ENCODE peak calls at places on chromosomes 13 and 19, in eight cellular contexts. Z is H1; G is heart right ventricle; C is HAP-1; S is testis; P is right atrium auricular region; R is WERI-Rb-1; K is CD8-positive, alpha-beta T cell. N is an unnamed sample. For H3K9me3, the result is how much of the 10 kb centered on the place peaks cover.

GRCh38 chr19:30659638-30660037 is 287.5 kb downstream of the ZNF536 start:
- DNase-seq in P (no peak), G (no peak), S (no peak), R (no peak), C (no peak), Z (no peak), K (no peak), N (no peak)

GRCh38 chr19:34393629-34394028 is 10.6 kb upstream of the PDCD2L start:
- DNase-seq in R (no peak), Z (no peak), G (no peak), S (no peak), K (no peak), P (no peak), C (no peak), N (no peak)

GRCh38 chr13:37617162-37617561 is 18.6 kb upstream of the POSTN start:
- DNase-seq in C (no peak), S (no peak), K (no peak), R (no peak), P (no peak), G (no peak), Z (no peak), N (no peak)

GRCh38 chr19:40466219-40467006 is at the start of gene SPTBN4:
- DNase-seq in G (peak), S (peak), P (no peak), R (no peak), C (no peak), K (peak), Z (no peak), N (peak)

GRCh38 chr13:114151565-114152284 is 19.3 kb upstream of the RASA3 start:
- DNase-seq in G (no peak), Z (no peak), K (peak), P (no peak), C (no peak), R (no peak), S (no peak), N (no peak)

GRCh38 chr19:16062789-16063188 is 13.5 kb upstream of the TPM4 start:
- DNase-seq in K (peak), P (no peak), R (peak), C (no peak), S (peak), G (peak), Z (no peak), N (peak)

GRCh38 chr13:111177803-111178389 is 62.8 kb downstream of the ARHGEF7 start:
- DNase-seq in G (no peak), K (no peak), S (no peak), Z (no peak), C (no peak), P (no peak), R (no peak), N (no peak)

GRCh38 chr13:113046883-113047244 is 58.7 kb upstream of the F7 start:
- DNase-seq in R (no peak), P (no peak), S (no peak), K (no peak), G (no peak), C (no peak), Z (no peak), N (no peak)

GRCh38 chr13:54241719-54242118 is 1213.1 kb downstream of the OLFM4 start:
- DNase-seq in R (no peak), K (no peak), G (no peak), C (no peak), P (no peak), Z (no peak), S (no peak), N (no peak)

GRCh38 chr19:3632739-3633558 is 6.4 kb upstream of the CACTIN start:
- DNase-seq in S (peak), G (no peak), K (no peak), P (no peak), Z (no peak), C (no peak), R (no peak), N (no peak)

GRCh38 chr19:5369962-5370367 is 29.4 kb upstream of the PTPRS start:
- DNase-seq in K (peak), G (no peak), S (peak), R (peak), C (no peak), Z (peak), P (no peak), N (peak)

GRCh38 chr13:54536112-54536511 is 1507.5 kb downstream of the OLFM4 start:
- DNase-seq in C (peak), K (no peak), G (peak), P (no peak), R (no peak), S (no peak), Z (no peak), N (no peak)

GRCh38 chr13:106210327-106210726 is 325.1 kb downstream of the EFNB2 start:
- DNase-seq in Z (no peak), S (no peak), R (no peak), K (no peak), P (no peak), C (no peak), G (no peak), N (no peak)

GRCh38 chr19:10289836-10290438 is at the start of gene ICAM5:
- DNase-seq in S (no peak), R (peak), K (peak), Z (no peak), C (no peak), G (no peak), P (no peak), N (no peak)

GRCh38 chr19:21143428-21143827 is 1.6 kb downstream of the ZNF431 start:
- DNase-seq in R (no peak), K (no peak), S (no peak), C (no peak), G (no peak), P (no peak), Z (no peak), N (no peak)

GRCh38 chr13:55517312-55517711 is 1623.4 kb upstream of the PRR20A start:
- DNase-seq in R (peak), G (no peak), Z (no peak), P (no peak), C (no peak), S (no peak), K (no peak), N (no peak)

GRCh38 chr13:102138635-102139225 is 263.1 kb downstream of the FGF14 start:
- DNase-seq in G (no peak), S (no peak), K (no peak), C (no peak), Z (no peak), R (no peak), P (no peak), N (no peak)

GRCh38 chr13:57629821-57630235 is 1.7 kb upstream of the PCDH17 start:
- DNase-seq in C (peak), P (peak), R (peak), Z (peak), G (peak), S (peak), K (peak), N (peak)

GRCh38 chr13:29522044-29522685 is 73.3 kb downstream of the SLC7A1 start:
- DNase-seq in R (no peak), K (no peak), S (no peak), Z (no peak), G (no peak), C (peak), P (peak), N (no peak)

GRCh38 chr13:109977212-109977968 is 191.0 kb upstream of the IRS2 start:
- DNase-seq in P (peak), C (no peak), Z (no peak), K (no peak), R (no peak), S (no peak), G (no peak), N (no peak)

GRCh38 chr13:47256618-47257017 is 359.8 kb upstream of the HTR2A start:
- DNase-seq in Z (no peak), R (no peak), S (no peak), C (no peak), K (no peak), P (no peak), G (no peak), N (no peak)

GRCh38 chr19:18233224-18233825 is 7.1 kb upstream of the PDE4C start:
- DNase-seq in R (peak), K (peak), P (no peak), G (no peak), S (peak), C (peak), Z (no peak), N (peak)

GRCh38 chr13:39892731-39893293 is 237.3 kb downstream of the COG6 start:
- DNase-seq in Z (no peak), R (no peak), K (peak), S (peak), P (no peak), C (no peak), G (peak), N (peak)

GRCh38 chr19:32012206-32012605 is 333.2 kb upstream of the ZNF507 start:
- DNase-seq in P (no peak), C (no peak), Z (no peak), K (no peak), R (no peak), G (no peak), S (no peak), N (peak)

GRCh38 chr13:63435668-63436275 is 2020.1 kb upstream of the PCDH20 start:
- DNase-seq in K (no peak), R (no peak), S (peak), C (no peak), G (no peak), Z (no peak), P (no peak), N (no peak)

GRCh38 chr19:36807029-36807428 is 31.2 kb downstream of the ZNF790 start:
- DNase-seq in K (no peak), R (no peak), Z (no peak), P (no peak), G (no peak), S (no peak), C (no peak), N (no peak)
- H3K9me3 ChIP-seq in K (under half), R (under half), Z (under half), P (half or more), G (half or more), S (under half), C (under half), N (under half)

GRCh38 chr19:22326219-22326618 is 40.0 kb downstream of the ZNF729 start:
- DNase-seq in S (no peak), P (no peak), C (no peak), R (no peak), K (no peak), G (no peak), Z (no peak), N (no peak)

GRCh38 chr19:22335716-22336115 is 49.5 kb downstream of the ZNF729 start:
- DNase-seq in C (no peak), G (no peak), S (no peak), Z (no peak), R (no peak), P (peak), K (no peak), N (no peak)

GRCh38 chr19:22332924-22333323 is 46.7 kb downstream of the ZNF729 start:
- DNase-seq in S (no peak), R (no peak), P (no peak), Z (no peak), K (no peak), G (no peak), C (no peak), N (no peak)

GRCh38 chr19:22327321-22327720 is 41.1 kb downstream of the ZNF729 start:
- DNase-seq in K (no peak), C (no peak), R (no peak), P (no peak), Z (no peak), G (no peak), S (no peak), N (no peak)

DNA sequence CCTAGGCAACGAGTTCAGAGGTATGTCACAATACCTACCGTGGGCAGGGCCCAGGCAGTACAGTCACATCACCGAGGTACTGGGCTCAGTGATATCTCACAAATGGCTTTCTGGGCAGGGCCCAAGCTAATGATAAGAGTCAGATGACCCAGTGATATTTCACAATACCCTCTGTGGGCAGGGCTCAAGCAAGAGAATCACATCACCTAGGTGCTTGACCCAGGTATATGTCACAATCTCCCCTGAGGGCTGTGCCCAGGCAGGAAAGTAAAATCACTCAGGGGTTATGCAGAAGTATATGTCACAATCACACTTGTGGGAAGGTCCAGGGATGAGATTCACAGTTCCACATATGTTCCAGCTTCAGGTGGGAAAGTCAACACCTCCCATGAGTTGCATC is 45.3 kb downstream of the ZNF729 start:
- DNase-seq in K (no peak), C (no peak), P (no peak), Z (no peak), R (no peak), G (no peak), S (no peak), N (no peak)
- H3K9me3 ChIP-seq in K (under half), C (under half), P (under half), Z (half or more), R (under half), G (under half), S (under half), N (under half)

DNA sequence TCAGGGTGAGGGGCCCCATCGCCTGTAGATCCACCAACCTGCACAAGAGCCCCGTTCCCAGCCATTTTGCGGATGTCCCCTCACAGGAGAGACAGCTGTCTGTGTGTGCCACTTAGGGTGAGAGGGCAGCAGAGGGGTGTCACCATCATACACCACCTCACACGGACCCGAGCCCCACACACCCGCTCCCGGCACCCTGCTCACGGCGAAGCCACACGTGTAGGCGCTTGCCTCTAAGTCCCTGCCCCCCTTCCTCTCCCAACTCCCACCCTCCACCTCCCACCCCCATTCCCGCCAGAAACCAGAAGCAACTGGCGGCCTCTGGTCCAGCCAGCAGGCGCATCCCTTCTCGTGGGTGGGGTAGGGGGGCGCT is 4.0 kb upstream of the DPF1 start:
- DNase-seq in K (no peak), Z (no peak), C (peak), P (no peak), R (peak), S (no peak), G (no peak), N (no peak)
- H3K9me3 ChIP-seq in K (under half), Z (under half), C (under half), P (under half), R (under half), S (under half), G (under half), N (under half)

GRCh38 chr19:1254530-1255185 is 6.3 kb downstream of the MIDN start:
- DNase-seq in G (no peak), S (no peak), Z (no peak), R (no peak), P (no peak), K (no peak), C (no peak), N (no peak)

GRCh38 chr19:1252221-1252817 is 3.9 kb downstream of the MIDN start:
- DNase-seq in S (peak), R (no peak), G (peak), C (no peak), Z (no peak), P (peak), K (peak), N (peak)

GRCh38 chr19:1252818-1253513 is 4.6 kb downstream of the MIDN start:
- DNase-seq in G (peak), R (no peak), P (peak), K (peak), C (no peak), S (peak), Z (no peak), N (peak)

GRCh38 chr19:1254081-1254527 is 5.7 kb downstream of the MIDN start:
- DNase-seq in K (no peak), G (no peak), C (no peak), R (no peak), P (no peak), Z (no peak), S (peak), N (no peak)

DNA sequence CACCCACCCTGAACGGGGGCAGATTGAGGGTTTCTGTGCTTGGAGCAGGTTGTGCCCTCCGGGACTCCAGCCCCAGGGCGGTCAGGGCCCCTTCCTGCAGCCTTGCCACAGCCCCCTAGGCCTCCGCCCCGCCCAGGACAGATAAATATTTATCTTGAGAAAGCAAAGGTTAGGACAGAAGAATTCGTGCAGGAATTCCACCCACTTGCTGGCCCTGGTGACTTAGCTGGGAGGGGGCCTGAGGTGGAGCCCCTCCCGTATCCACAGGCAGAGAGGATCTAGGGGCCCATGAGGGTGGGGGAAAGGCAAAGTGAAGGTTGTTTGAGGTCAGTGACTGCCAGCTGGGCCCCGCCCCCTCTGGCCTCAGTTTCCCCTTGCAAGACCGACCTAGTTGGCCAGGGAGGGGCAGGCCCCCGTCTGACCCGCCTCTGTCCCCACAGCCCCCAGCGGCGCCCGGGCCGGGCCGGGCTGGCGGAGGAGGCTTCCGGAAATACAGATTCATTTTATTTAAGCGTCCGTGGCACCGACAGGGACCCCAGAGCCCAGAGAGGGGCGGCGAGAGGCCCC is 5.2 kb downstream of the MIDN start:
- DNase-seq in G (no peak), P (no peak), K (no peak), Z (no peak), R (no peak), C (no peak), S (no peak), N (no peak)
- H3K9me3 ChIP-seq in G (under half), P (under half), K (under half), Z (under half), R (under half), C (under half), S (under half), N (under half)

GRCh38 chr13:49429061-49429460 is 14.8 kb downstream of the CAB39L start:
- DNase-seq in Z (no peak), P (no peak), R (no peak), C (no peak), S (no peak), K (no peak), G (no peak), N (no peak)

DNA sequence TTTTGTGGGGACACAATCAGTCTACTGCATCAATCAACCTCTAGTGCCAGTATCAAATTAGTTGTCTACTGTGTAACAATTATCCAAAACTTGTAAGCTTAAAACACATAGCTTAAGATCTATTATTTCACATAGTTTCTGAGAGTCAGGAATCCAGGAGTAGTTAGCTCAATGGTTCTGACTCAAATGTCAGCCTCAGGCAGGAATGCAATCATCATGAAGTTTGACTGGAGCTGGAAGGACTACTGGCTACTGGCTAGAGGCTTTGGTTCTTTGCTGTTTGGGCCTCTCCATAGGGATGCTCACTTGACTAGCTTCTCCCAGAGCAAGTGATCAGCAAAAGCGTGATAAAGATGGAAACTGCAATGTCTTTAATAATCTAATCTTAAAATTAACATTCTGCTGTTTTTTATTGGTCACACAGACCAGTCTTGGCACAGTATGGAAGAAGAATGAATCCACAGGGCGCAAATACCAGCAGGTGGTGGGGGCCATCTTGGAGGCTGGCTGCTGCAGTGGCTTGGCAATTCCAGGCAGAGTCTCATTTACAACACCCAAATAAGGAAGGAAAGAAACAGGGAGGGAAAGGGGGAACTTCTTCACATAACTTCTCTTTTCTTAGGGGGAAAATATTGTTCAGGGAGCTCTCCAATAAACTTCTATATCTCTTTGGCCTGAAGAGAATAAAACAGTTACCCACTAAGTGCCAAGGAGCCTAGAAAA is 15.7 kb downstream of the CAB39L start:
- DNase-seq in Z (no peak), S (no peak), K (no peak), C (no peak), G (no peak), R (no peak), P (no peak), N (no peak)
- H3K9me3 ChIP-seq in Z (under half), S (under half), K (under half), C (under half), G (under half), R (under half), P (under half), N (under half)

DNA sequence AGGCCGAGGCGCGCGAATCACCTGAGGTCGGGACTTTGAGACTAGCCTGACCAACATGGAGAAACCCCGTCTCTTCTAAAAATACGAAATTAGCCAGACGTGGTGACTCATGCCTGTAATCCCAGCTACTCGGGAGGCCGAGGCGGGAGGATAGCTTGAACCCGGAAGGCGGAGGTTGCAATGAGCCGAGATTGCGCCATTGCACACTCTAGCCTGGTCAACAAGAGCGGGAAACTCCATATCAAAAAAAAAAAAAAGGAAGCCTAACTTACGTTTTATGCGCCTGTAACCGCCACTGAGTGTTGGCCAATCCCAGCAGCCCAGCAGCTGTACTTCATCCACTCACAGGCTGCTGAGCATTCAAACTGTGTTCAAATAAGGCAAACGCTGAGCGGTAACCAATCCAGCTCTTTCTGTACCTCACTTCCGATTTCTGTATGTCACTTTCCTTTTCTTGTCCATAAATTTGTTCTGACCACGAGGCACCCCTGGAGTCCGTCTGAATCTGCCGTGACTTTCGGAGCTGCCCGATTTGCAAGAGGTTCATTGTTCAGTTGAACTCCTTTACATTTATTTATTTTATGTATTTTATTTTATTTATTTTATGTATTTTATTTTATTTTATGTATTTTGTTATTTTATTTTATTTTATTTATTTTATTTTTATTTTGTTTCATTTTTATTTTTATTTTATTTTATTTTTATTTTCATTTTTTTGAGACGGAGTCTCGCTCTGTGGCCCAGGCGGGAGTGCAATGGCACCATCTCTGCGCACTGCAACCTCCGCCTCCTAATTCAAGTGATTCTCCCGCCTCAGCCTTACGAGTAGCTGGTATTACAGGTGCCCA is 18.2 kb downstream of the DPRX start:
- DNase-seq in P (no peak), K (no peak), C (no peak), R (no peak), Z (no peak), S (no peak), G (no peak), N (no peak)
- H3K9me3 ChIP-seq in P (under half), K (under half), C (under half), R (under half), Z (under half), S (under half), G (under half), N (under half)